ENCODE peak calls at places on chromosomes 11 and 22, in ten cellular contexts. K is fibroblast of pulmonary artery; E is adrenal gland; R is epithelial cell of esophagus; N is AG04450; J is ascending aorta; U is hepatocyte; F is right lobe of liver; A is CD4-positive, alpha-beta T cell; V is progenitor cell of endocrine pancreas. W is an unnamed sample.
A peak's percentile ranks its signal among the peaks of the same experiment; 100 is the strongest.

GRCh38 chr11:75141166-75141565 is 9.7 kb upstream of the SLCO2B1 start:
- DNase-seq in A (no peak), R (no peak), E (no peak), J (no peak), K (no peak), F (no peak), N (no peak), U (no peak), V (no peak), W (no peak)

GRCh38 chr11:103338621-103339484 is 229.6 kb downstream of the DYNC2H1 start:
- DNase-seq in V (no peak), E (no peak), R (peak; percentile 13), J (no peak), N (no peak), K (peak; percentile 53), U (peak; percentile 13), A (no peak), F (no peak), W (no peak)

GRCh38 chr11:68847395-68847794 is 5.7 kb upstream of the CPT1A start:
- DNase-seq in U (no peak), F (no peak), E (no peak), K (no peak), J (no peak), N (no peak), V (no peak), A (no peak), R (no peak), W (peak; percentile 0)

GRCh38 chr11:61756452-61757212 is 4.2 kb downstream of the MYRF start:
- DNase-seq in N (no peak), K (peak; percentile 53), R (no peak), E (no peak), A (no peak), U (peak; percentile 88), V (peak; percentile 43), J (no peak), F (peak; percentile 81), W (no peak)

GRCh38 chr11:75063732-75064314 is 32.9 kb downstream of the OR2AT4 start:
- DNase-seq in F (no peak), J (no peak), K (no peak), V (no peak), U (no peak), E (no peak), A (no peak), N (no peak), R (no peak), W (no peak)

GRCh38 chr22:24423519-24424000 is 3.8 kb upstream of the ADORA2A start:
- DNase-seq in N (no peak), V (peak; percentile 65), J (no peak), A (peak; percentile 73), R (no peak), K (no peak), E (no peak), U (peak; percentile 73), F (peak; percentile 75), W (no peak)

GRCh38 chr11:73996161-73996747 is 12.6 kb downstream of the UCP3 start:
- DNase-seq in V (no peak), J (no peak), F (no peak), U (no peak), R (no peak), E (no peak), K (no peak), N (no peak), A (no peak), W (no peak)

GRCh38 chr22:20408891-20409290 is 14.9 kb downstream of the ZNF74 start:
- DNase-seq in V (no peak), F (no peak), K (no peak), R (no peak), E (peak; percentile 35), N (no peak), J (peak; percentile 37), A (no peak), U (no peak), W (no peak)

GRCh38 chr11:130979386-130979972 is 63.2 kb upstream of the SNX19 start:
- DNase-seq in E (no peak), A (no peak), U (peak; percentile 39), R (peak; percentile 72), K (peak; percentile 61), V (no peak), F (no peak), J (no peak), N (peak; percentile 30), W (no peak)
- TF ChIP-seq CTCF in E (no peak), A (no peak), U (peak; percentile 34), R (peak; percentile 80), K (peak; percentile 63), V (peak; percentile 70), F (peak; percentile 31), J (no peak), N (peak; percentile 77), W (peak; percentile 81)

GRCh38 chr11:125564357-125564756 is 4.9 kb upstream of the EI24 start:
- DNase-seq in R (no peak), F (no peak), N (no peak), E (no peak), J (no peak), U (no peak), A (no peak), K (no peak), V (no peak), W (no peak)
- TF ChIP-seq CTCF in R (no peak), F (no peak), N (no peak), E (no peak), J (no peak), U (no peak), A (no peak), K (no peak), V (no peak), W (no peak)

DNA sequence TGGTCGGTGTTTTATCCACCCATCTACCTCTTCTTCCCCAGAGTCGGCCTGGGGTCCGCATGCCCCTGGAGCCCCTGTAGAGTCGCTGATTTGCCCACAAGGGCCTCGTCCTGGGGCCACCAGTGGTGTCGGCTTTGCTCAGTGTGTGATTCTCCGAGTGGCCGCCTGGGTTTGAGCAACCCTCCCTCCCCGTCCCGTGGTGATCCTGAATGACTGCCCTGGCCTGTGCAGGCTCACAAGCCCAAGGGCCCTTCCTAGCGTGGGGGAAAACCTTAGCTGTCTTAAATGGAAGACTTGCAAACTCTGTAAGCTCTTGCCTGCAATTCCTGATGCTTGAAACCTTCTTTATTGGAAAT is 128.3 kb downstream of the OSBP2 start:
- DNase-seq in K (no peak), E (no peak), N (no peak), A (no peak), R (peak; percentile 38), V (no peak), U (no peak), F (no peak), J (peak; percentile 27), W (no peak)
- TF ChIP-seq CTCF in K (no peak), E (no peak), N (no peak), A (no peak), R (peak; percentile 27), V (no peak), U (no peak), F (no peak), J (no peak), W (peak; percentile 14)

GRCh38 chr22:45866398-45867117 is 110.4 kb downstream of the WNT7B start:
- DNase-seq in K (no peak), A (no peak), N (no peak), E (no peak), J (no peak), V (no peak), U (no peak), F (peak; percentile 17), R (no peak), W (no peak)

GRCh38 chr22:45867906-45868555 is 108.9 kb downstream of the WNT7B start:
- DNase-seq in N (no peak), K (no peak), A (no peak), V (no peak), J (peak; percentile 9), U (no peak), F (no peak), R (no peak), E (peak; percentile 38), W (no peak)

GRCh38 chr22:45865561-45866397 is 111.2 kb downstream of the WNT7B start:
- DNase-seq in A (no peak), V (no peak), F (no peak), N (no peak), J (no peak), E (peak; percentile 44), U (no peak), K (no peak), R (no peak), W (no peak)

GRCh38 chr22:45868586-45869443 is 108.1 kb downstream of the WNT7B start:
- DNase-seq in J (peak; percentile 56), U (no peak), E (peak; percentile 39), A (no peak), K (no peak), R (no peak), V (no peak), N (no peak), F (no peak), W (no peak)

DNA sequence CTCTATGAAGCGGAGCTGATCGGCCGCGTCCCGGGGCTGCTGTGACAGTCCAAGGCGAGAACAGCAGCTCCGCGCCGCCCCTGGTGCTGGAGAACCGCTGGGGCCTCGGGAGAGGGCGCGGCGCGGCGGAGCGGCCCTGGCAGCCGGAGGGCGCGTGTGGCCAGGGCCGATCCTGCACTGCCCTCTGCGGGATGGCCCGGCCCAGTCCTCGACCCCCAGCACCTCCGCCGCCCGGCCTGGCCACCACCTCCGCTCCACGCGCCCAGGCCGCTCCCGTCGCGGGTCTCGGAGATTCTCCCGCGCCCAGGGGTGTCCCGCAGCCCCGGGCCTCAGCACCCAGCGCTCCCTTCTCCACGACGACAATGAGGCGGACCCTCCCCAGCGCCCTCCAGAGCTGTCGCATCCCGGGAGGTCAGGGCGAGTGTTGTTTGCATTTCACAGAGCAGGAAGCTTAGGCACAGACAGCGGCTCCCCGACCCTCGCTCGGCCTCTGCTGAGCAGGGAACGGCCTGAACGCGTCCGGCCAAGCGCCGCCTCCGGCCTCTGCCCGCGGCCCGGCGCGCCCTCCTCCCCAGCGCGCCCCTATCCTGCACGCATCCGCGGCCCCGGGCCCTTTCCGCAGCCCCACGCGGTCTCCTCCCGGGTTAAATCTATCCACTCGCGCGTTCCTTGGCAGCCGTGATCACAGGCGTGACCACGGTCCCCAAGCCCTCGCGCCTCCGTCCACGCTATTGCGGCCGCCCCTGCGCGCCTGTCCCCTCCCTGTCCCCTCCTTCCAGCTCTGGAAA is 109.7 kb downstream of the WNT7B start:
- DNase-seq in E (peak; percentile 53), V (no peak), F (peak; percentile 33), A (no peak), U (peak; percentile 62), J (no peak), K (peak; percentile 29), R (no peak), N (no peak), W (peak; percentile 93)
- TF ChIP-seq CTCF in E (peak; percentile 52), V (peak; percentile 49), F (peak; percentile 24), A (no peak), U (peak; percentile 23), J (no peak), K (no peak), R (no peak), N (peak; percentile 8), W (peak; percentile 75)

DNA sequence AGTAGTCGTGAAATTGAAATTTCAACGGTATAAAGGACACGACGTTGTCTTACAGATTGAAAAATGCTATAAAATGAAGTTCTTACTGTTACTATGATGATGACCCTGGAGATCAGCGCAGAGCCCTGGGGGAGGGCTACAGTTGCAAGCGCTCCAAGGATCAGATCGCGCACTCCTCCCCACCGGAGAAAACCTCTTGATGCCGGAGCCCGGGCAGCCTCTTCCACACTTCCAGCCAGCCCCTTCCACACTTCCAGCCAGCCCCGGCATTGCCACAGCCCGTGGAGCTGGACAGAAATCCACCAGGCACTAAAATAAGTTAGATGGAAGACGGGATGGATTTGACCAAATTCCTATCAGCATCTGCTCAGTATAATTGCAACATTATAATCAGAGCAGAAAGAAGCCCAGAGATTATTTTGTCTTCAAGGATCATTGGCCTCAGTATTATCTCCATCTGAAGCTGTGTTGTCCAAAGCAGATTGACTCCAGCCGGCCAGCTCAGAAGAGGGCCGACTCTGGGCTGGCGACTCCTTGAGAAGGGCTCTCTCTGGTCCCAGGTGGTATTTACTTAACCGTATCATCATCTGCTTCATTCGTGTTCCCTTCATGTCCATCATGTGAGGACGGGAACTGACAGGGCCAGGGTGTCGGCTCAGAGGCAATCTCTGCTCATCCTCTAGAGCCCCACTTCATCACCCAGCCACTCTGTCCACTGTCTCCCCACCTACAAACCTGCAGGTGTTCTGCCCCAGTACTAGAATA is 777 bp upstream of the MICAL3 start:
- DNase-seq in R (no peak), K (no peak), E (no peak), U (no peak), J (no peak), F (no peak), A (no peak), N (no peak), V (no peak), W (peak; percentile 47)
- TF ChIP-seq CTCF in R (no peak), K (no peak), E (no peak), U (no peak), J (no peak), F (no peak), A (no peak), N (no peak), V (no peak), W (no peak)